ENCODE peak calls at places on chromosomes 4 and X, in four cellular contexts. One of them, this sample, is unnamed.

GRCh38 chr4:6913350-6913749 is 3.7 kb downstream of the TBC1D14 start:
- DNase-seq in GM04503: no peak
- DNase-seq in ureter: no peak
- DNase-seq in EL: no peak
- DNase-seq in this sample: no peak

GRCh38 chr4:36385951-36386561 is 104.6 kb downstream of the DTHD1 start:
- DNase-seq in GM04503: no peak
- DNase-seq in ureter: no peak
- DNase-seq in EL: no peak
- DNase-seq in this sample: no peak

GRCh38 chrX:43349363-43349762 is 306.7 kb upstream of the MAOA start:
- DNase-seq in GM04503: no peak
- DNase-seq in ureter: no peak
- DNase-seq in EL: peak; percentile 11
- DNase-seq in this sample: peak; percentile 37

GRCh38 chr4:133081246-133081645 is 67.8 kb upstream of the PCDH10 start:
- DNase-seq in GM04503: no peak
- DNase-seq in ureter: no peak
- DNase-seq in EL: no peak
- DNase-seq in this sample: no peak

GRCh38 chr4:7156273-7157139 is 35.8 kb upstream of the SORCS2 start:
- DNase-seq in GM04503: no peak
- DNase-seq in ureter: peak; percentile 41
- DNase-seq in EL: peak; percentile 19
- DNase-seq in this sample: peak; percentile 71

GRCh38 chr4:7705602-7706001 is 234.1 kb downstream of the AFAP1 start:
- DNase-seq in GM04503: no peak
- DNase-seq in ureter: no peak
- DNase-seq in EL: no peak
- DNase-seq in this sample: no peak

GRCh38 chr4:6855692-6856297 is 53.8 kb upstream of the TBC1D14 start:
- DNase-seq in GM04503: no peak
- DNase-seq in ureter: no peak
- DNase-seq in EL: peak; percentile 52
- DNase-seq in this sample: no peak

GRCh38 chr4:80393246-80393969 is 57.9 kb downstream of the CFAP299 start:
- DNase-seq in GM04503: peak; percentile 35
- DNase-seq in ureter: no peak
- DNase-seq in EL: peak; percentile 75
- DNase-seq in this sample: no peak

GRCh38 chr4:2079006-2079405 is 19.9 kb downstream of the NAT8L start:
- DNase-seq in GM04503: no peak
- DNase-seq in ureter: no peak
- DNase-seq in EL: no peak
- DNase-seq in this sample: no peak

This sample was measured in iPS-NIHi11.